ENCODE peak calls at places on chromosomes 4 and X, in five cellular contexts. X is mesendoderm, P is HCT116, N is uterus, B is HAP-1. A is an unnamed sample.

GRCh38 chr4:38062894-38063168 is 102.6 kb downstream of the PTTG2 start:
- DNase-seq in X (no peak), P (no peak), N (no peak), B (no peak), A (no peak)

GRCh38 chrX:69158166-69159040 is 6.8 kb downstream of the PJA1 start:
- DNase-seq in X (peak; percentile 62), P (no peak), N (peak; percentile 55), B (peak; percentile 83), A (peak; percentile 43)

GRCh38 chrX:10062352-10062751 is 94.4 kb upstream of the CLCN4 start:
- DNase-seq in X (no peak), P (no peak), N (no peak), B (no peak), A (no peak)

GRCh38 chrX:10496345-10496965 is 123.9 kb downstream of the MID1 start:
- DNase-seq in X (no peak), P (no peak), N (no peak), B (no peak), A (peak; percentile 39)

GRCh38 chrX:41382699-41383645 is 49.0 kb downstream of the DDX3X start:
- DNase-seq in X (peak; percentile 40), P (peak; percentile 6), N (no peak), B (no peak), A (no peak)

GRCh38 chr4:156781852-156782251 is 189.7 kb downstream of the PDGFC start:
- DNase-seq in X (no peak), P (peak; percentile 29), N (no peak), B (no peak), A (no peak)

GRCh38 chr4:25993564-25994185 is 79.7 kb downstream of the SMIM20 start:
- DNase-seq in X (peak; percentile 100), P (peak; percentile 56), N (no peak), B (peak; percentile 70), A (no peak)

GRCh38 chrX:72062890-72063289 is 68.8 kb downstream of the RTL5 start:
- DNase-seq in X (no peak), P (no peak), N (peak; percentile 54), B (no peak), A (no peak)

GRCh38 chr4:86498560-86499166 is 95.5 kb upstream of the PTPN13 start:
- DNase-seq in X (peak; percentile 71), P (peak; percentile 47), N (no peak), B (peak; percentile 59), A (peak; percentile 57)

GRCh38 chr4:13329963-13330362 is 154.2 kb downstream of the RAB28 start:
- DNase-seq in X (no peak), P (peak; percentile 27), N (no peak), B (no peak), A (no peak)

GRCh38 chrX:77444075-77444474 is 3.1 kb upstream of the FGF16 start:
- DNase-seq in X (no peak), P (no peak), N (no peak), B (no peak), A (no peak)

GRCh38 chr4:8523175-8523574 is 57.0 kb upstream of the GPR78 start:
- DNase-seq in X (no peak), P (no peak), N (no peak), B (no peak), A (no peak)

GRCh38 chr4:87120411-87121162 is 99.8 kb downstream of the KLHL8 start:
- DNase-seq in X (no peak), P (no peak), N (peak; percentile 69), B (no peak), A (peak; percentile 36)

GRCh38 chrX:105975382-105975781 is 63.1 kb downstream of the SERPINA7 start:
- DNase-seq in X (peak; percentile 22), P (peak; percentile 12), N (no peak), B (no peak), A (no peak)

GRCh38 chr4:25955705-25956104 is 41.7 kb downstream of the SMIM20 start:
- DNase-seq in X (peak; percentile 84), P (no peak), N (no peak), B (no peak), A (no peak)

GRCh38 chr4:154545689-154546088 is 4.5 kb downstream of the PLRG1 start:
- DNase-seq in X (no peak), P (no peak), N (no peak), B (no peak), A (no peak)

GRCh38 chrX:77937291-77937690 is 26.8 kb downstream of the ATP7A start:
- DNase-seq in X (no peak), P (no peak), N (no peak), B (no peak), A (no peak)

GRCh38 chr4:166622425-166622977 is 611.8 kb downstream of the SPOCK3 start:
- DNase-seq in X (no peak), P (no peak), N (no peak), B (no peak), A (no peak)

GRCh38 chrX:17584248-17584681 is 153.0 kb upstream of the SCML1 start:
- DNase-seq in X (peak; percentile 22), P (no peak), N (no peak), B (no peak), A (peak; percentile 63)

GRCh38 chr4:6275898-6276563 is 6.4 kb downstream of the WFS1 start:
- DNase-seq in X (no peak), P (no peak), N (no peak), B (no peak), A (no peak)
- H3K4me1 ChIP-seq in X (no peaks in the 10 kb centered on the region), P (peaks cover 30% of the 10 kb centered on the region), N (peaks cover 37% of the 10 kb centered on the region), B (no peaks in the 10 kb centered on the region), A (peaks cover 41% of the 10 kb centered on the region)

GRCh38 chr4:68346461-68346860 is 3.4 kb downstream of the YTHDC1 start:
- DNase-seq in X (no peak), P (no peak), N (no peak), B (no peak), A (no peak)
- H3K4me1 ChIP-seq in X (peaks cover 6% of the 10 kb centered on the region), P (peaks cover 4% of the 10 kb centered on the region), N (no peaks in the 10 kb centered on the region), B (peaks cover 11% of the 10 kb centered on the region), A (peaks cover 33% of the 10 kb centered on the region)

DNA sequence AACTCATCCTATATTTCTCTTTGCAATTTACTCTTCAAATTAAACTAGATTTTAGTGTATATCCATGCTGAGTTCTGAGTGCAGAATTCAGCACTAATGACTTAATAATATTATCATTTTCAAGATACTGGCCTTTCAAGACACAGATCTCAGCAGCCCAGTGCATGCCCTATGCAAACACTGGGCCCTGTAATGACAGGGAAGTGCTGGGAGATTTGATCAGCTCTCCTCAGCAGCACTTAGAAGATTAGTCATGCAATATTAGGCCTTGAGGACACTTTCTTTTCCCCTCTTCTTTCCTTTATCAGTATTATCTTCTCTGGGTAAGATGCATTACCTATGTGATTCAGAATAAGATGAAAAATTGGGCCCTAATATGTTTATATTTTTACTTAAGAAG is 207.1 kb downstream of the PPP3CA start:
- DNase-seq in X (no peak), P (no peak), N (no peak), B (no peak), A (no peak)
- H3K4me1 ChIP-seq in X (peaks cover 3% of the 10 kb centered on the region), P (peaks cover 90% of the 10 kb centered on the region), N (no peaks in the 10 kb centered on the region), B (peaks cover 28% of the 10 kb centered on the region), A (no peaks in the 10 kb centered on the region)

GRCh38 chr4:101288365-101289145 is 58.8 kb downstream of the PPP3CA start:
- DNase-seq in X (no peak), P (no peak), N (no peak), B (no peak), A (no peak)

GRCh38 chr4:101285985-101286384 is 61.3 kb downstream of the PPP3CA start:
- DNase-seq in X (no peak), P (no peak), N (no peak), B (no peak), A (no peak)

GRCh38 chr4:101284546-101284945 is 62.8 kb downstream of the PPP3CA start:
- DNase-seq in X (no peak), P (no peak), N (no peak), B (no peak), A (no peak)

GRCh38 chr4:101286663-101287062 is 60.7 kb downstream of the PPP3CA start:
- DNase-seq in X (no peak), P (no peak), N (no peak), B (no peak), A (no peak)

GRCh38 chr4:101287332-101287731 is 60.0 kb downstream of the PPP3CA start:
- DNase-seq in X (peak; percentile 49), P (no peak), N (no peak), B (no peak), A (no peak)
- H3K4me1 ChIP-seq in X (peaks cover 9% of the 10 kb centered on the region), P (peaks cover 9% of the 10 kb centered on the region), N (peaks cover 8% of the 10 kb centered on the region), B (no peaks in the 10 kb centered on the region), A (no peaks in the 10 kb centered on the region)

DNA sequence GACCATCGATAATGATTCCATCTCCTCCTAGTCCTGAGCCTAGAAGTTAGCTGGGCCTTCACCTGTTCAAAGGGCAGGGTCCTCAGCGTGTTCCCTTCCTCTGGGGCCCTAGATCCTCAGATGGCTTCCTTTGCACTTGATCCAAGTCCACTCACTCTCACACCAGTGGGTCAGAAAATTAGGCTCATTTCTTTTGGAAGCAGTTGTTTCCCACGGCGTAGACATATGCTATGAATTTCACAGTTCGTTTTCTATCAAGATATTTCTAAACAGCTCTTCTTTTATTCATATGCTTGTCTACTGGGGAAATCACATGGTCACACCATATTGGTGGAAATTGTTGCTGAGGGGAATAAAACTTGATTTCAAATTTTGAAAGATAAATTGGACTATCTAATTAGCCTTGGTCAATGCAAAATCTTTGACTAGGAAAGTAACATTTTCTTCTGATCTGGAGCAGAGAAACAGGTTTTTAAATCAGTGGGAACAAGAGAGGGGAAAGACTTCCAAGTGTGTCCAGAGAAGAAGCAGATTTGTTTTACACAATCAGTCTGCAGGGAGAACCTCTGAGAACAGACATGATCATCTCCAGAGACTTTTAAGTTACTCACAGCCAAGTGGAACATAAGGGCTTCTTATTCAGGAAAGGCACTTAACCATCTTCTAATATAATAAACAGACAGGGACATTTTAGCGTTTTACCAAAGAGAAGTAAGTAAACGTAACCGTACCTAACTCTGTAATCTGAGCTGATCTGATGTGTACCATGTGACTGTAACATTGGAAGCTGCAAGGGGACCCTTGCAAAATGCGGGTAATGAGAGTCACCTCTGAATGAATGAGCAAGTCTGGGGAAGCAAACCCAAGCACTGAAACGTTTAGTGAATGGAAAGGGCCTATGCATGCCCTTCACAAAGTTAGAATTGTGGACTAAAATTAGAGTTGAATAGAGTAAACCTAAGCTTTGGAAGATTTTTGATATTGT is 455.7 kb upstream of the FAT1 start:
- DNase-seq in X (peak; percentile 2), P (no peak), N (no peak), B (no peak), A (no peak)
- H3K4me1 ChIP-seq in X (no peaks in the 10 kb centered on the region), P (no peaks in the 10 kb centered on the region), N (no peaks in the 10 kb centered on the region), B (no peaks in the 10 kb centered on the region), A (peaks cover 23% of the 10 kb centered on the region)

A was measured in SJSA1.